ENCODE peak calls at places on chromosome 15, in seven cellular contexts. G, D, O, Q, N, W and I are unnamed samples.

GRCh38 chr15:96514607-96515285 is 184.2 kb downstream of the NR2F2 start:
- DNase-seq in G (peak), D (no peak), O (no peak), Q (no peak), N (no peak), W (no peak), I (no peak)

GRCh38 chr15:75713338-75713895 is 769 bp upstream of the CSPG4 start:
- DNase-seq in G (peak), D (no peak), O (peak), Q (no peak), N (peak), W (no peak), I (no peak)

GRCh38 chr15:38699633-38700230 is 135.1 kb upstream of the RASGRP1 start:
- DNase-seq in G (peak), D (no peak), O (peak), Q (peak), N (peak), W (peak), I (no peak)

GRCh38 chr15:40146037-40146436 is 14.8 kb upstream of the BUB1B start:
- DNase-seq in G (no peak), D (peak), O (peak), Q (peak), N (peak), W (no peak), I (no peak)

GRCh38 chr15:36844453-36845094 is 255.8 kb downstream of the MEIS2 start:
- DNase-seq in G (no peak), D (no peak), O (peak), Q (no peak), N (peak), W (no peak), I (no peak)

GRCh38 chr15:92343869-92344643 is 49.6 kb upstream of the ST8SIA2 start:
- DNase-seq in G (no peak), D (no peak), O (no peak), Q (no peak), N (no peak), W (peak), I (no peak)

GRCh38 chr15:92617197-92618037 is 38.2 kb downstream of the FAM174B start:
- DNase-seq in G (peak), D (no peak), O (no peak), Q (peak), N (peak), W (peak), I (no peak)

GRCh38 chr15:29458361-29458760 is 188.7 kb upstream of the NSMCE3 start:
- DNase-seq in G (no peak), D (no peak), O (no peak), Q (no peak), N (no peak), W (no peak), I (no peak)

GRCh38 chr15:57662091-57662744 is 44.3 kb upstream of the POLR2M start:
- DNase-seq in G (peak), D (no peak), O (no peak), Q (no peak), N (no peak), W (no peak), I (no peak)

GRCh38 chr15:23467110-23467600 is 20.1 kb upstream of the GOLGA6L2 start:
- DNase-seq in G (no peak), D (no peak), O (peak), Q (peak), N (peak), W (no peak), I (peak)

GRCh38 chr15:81789403-81789802 is 256.4 kb downstream of the MEX3B start:
- DNase-seq in G (no peak), D (peak), O (no peak), Q (no peak), N (no peak), W (no peak), I (no peak)

GRCh38 chr15:57321973-57322601 is 54.2 kb upstream of the CGNL1 start:
- DNase-seq in G (no peak), D (no peak), O (no peak), Q (no peak), N (no peak), W (no peak), I (no peak)

GRCh38 chr15:38996111-38996541 is 431.5 kb upstream of the RASGRP1 start:
- DNase-seq in G (no peak), D (no peak), O (peak), Q (peak), N (peak), W (no peak), I (peak)

GRCh38 chr15:100032358-100033080 is 299.3 kb upstream of the LYSMD4 start:
- DNase-seq in G (no peak), D (peak), O (peak), Q (no peak), N (peak), W (no peak), I (no peak)

GRCh38 chr15:45134046-45134445 is 4.3 kb downstream of the DUOX1 start:
- DNase-seq in G (no peak), D (no peak), O (no peak), Q (no peak), N (no peak), W (no peak), I (no peak)

GRCh38 chr15:45138814-45139765 is 9.3 kb downstream of the DUOX1 start:
- DNase-seq in G (peak), D (no peak), O (no peak), Q (no peak), N (no peak), W (no peak), I (no peak)

GRCh38 chr15:45134682-45135604 is 5.1 kb downstream of the DUOX1 start:
- DNase-seq in G (peak), D (no peak), O (no peak), Q (no peak), N (no peak), W (no peak), I (no peak)

GRCh38 chr15:45137703-45138102 is 7.9 kb downstream of the DUOX1 start:
- DNase-seq in G (no peak), D (no peak), O (no peak), Q (no peak), N (no peak), W (no peak), I (no peak)

DNA sequence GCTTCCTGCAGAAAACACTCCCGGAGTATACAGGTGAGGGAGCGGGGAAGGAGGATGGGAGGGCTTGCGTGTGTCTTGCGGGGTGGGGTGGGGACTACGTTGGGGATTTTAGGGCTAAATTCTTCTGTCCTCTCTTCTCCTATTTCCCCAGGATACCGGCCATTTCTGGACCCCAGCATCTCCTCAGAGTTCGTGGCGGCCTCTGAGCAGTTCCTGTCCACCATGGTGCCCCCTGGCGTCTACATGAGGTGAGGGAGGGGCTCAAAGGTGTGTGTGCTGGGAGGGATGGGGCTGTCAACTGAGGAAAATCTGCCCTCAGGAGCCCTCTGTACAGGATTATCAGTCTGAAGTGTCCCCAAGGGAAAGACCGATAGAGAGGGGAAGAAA is 6.6 kb downstream of the DUOX1 start:
- DNase-seq in G (no peak), D (no peak), O (no peak), Q (no peak), N (no peak), W (no peak), I (no peak)
- TF ChIP-seq CTCF in G (no peak), D (no peak), O (no peak), Q (no peak), N (peak), W (peak), I (peak)

DNA sequence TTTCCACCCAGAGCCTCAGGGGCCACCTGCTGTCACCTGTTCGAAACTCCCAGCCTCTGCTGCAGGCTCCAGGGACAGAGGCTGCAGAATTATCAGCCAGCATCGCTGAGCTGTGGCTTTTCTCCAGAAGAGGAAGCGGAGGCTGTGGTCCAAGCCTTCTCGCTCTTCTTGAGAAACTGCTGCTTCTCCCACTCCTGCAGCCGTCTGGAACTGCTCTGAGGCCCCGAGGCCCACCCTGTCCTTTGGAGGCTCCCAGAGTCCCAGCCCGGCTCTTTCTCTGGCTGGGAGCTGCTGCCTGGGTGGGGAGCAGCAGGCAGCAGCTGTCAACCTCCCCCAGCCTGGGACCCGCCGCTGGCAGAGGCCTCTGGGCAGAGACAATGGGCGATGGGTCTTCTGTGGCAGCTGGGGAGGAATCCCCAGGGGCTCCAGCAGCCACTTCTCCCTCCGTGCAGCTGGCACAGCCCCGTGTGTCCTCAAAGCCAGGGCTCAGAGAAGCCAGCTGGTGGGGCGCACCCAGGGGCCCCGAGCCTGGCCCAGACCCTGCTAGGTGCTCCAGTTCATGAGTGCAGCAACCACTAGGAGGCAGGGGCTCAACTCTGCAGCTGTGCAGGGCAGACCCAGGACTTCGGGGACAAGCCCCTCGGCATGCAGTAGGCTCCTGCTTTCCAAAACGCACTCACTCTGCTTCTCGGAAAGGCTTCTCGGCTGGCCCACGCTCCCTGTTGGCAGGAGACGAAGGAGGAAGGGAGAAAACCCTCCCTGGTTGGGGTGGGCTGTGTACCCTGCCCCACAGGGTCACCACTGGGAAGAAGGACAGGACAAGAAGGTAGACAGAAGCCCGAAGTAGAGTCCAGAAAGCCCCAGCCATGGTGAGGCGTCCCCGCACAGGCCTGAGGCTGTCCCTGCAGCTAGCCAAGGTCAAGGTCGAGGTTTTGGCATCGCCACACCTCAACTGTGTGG is 49.9 kb upstream of the FURIN start:
- DNase-seq in G (peak), D (no peak), O (peak), Q (no peak), N (no peak), W (peak), I (no peak)
- TF ChIP-seq CTCF in G (no peak), D (no peak), O (no peak), Q (no peak), N (peak), W (peak), I (no peak)

GRCh38 chr15:69303337-69304175 is 4.8 kb downstream of the PAQR5 start:
- DNase-seq in G (no peak), D (no peak), O (peak), Q (no peak), N (no peak), W (no peak), I (no peak)
- TF ChIP-seq CTCF in G (no peak), D (no peak), O (no peak), Q (peak), N (no peak), W (peak), I (no peak)

DNA sequence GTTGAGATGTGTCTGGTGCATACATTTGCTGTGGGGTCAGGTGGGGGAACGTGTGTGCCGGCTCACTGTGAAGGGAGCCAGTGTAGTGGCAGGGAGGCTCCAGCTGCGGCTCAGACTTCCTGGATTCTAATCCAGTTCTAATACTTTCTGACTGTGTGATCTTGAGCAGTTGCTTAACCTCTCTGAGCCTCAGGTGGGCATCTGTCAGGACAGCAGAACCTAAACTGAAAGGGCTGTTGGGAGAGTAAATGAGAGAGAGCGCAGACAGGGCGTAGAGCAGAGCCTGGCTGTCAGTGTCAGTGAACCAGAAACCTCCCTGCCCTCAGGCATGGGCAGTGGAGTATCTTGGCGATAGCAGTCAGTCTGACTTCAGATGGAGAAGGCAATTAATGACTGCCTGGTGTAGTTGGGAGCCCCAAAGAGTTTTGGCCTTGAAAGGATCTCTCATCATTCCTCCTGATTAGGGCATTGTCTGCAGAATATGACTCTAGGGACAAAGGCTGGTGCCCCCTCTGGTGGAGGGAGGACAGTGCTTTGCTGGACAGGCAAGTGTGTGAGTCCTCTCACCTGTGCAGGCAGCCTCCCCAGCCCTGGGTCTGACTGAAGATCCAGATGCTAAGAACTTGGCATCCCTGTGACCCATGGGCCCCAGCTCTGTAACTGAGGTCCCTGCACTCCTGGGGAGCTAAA is 9.6 kb downstream of the KBTBD13 start:
- DNase-seq in G (peak), D (no peak), O (peak), Q (peak), N (no peak), W (no peak), I (no peak)
- TF ChIP-seq CTCF in G (peak), D (no peak), O (peak), Q (peak), N (peak), W (peak), I (peak)

DNA sequence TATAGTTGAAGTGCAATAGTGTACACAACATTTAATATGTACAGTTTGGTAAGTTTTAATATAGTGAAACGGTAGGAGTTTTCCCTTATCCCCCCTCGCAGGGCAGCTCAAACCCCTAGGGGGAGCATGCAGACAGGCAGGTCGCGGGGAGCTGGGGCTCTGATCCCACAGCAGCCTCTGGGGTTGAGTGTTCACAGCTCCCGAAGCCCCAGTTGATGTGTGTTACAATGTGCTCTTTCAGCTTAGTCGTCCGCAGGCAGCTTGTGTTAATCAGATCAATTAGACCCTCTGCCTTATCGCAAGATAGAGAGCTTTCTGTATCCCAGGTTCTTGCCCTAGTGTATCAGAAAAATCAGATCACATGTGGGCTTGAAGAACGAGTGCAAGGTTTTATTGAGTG is 143.1 kb upstream of the CHRNA7 start:
- DNase-seq in G (no peak), D (no peak), O (no peak), Q (no peak), N (no peak), W (no peak), I (no peak)
- TF ChIP-seq CTCF in G (no peak), D (no peak), O (no peak), Q (no peak), N (no peak), W (peak), I (no peak)